ENCODE peak calls at places on chromosome 7, in five cellular contexts. J, B, C, U and M are unnamed samples.

GRCh38 chr7:104931181-104931781 is 82.7 kb upstream of the KMT2E start:
- DNase-seq in C (no peak), B (no peak), J (no peak), U (no peak), M (no peak)

GRCh38 chr7:16347461-16348192 is 73.7 kb downstream of the CRPPA start:
- DNase-seq in J (peak), C (no peak), U (no peak), B (no peak), M (no peak)

GRCh38 chr7:157152391-157152937 is 13.7 kb downstream of the UBE3C start:
- DNase-seq in U (no peak), B (no peak), J (no peak), C (no peak), M (no peak)

GRCh38 chr7:89001306-89001705 is 205.8 kb upstream of the TEX47 start:
- DNase-seq in U (no peak), C (no peak), B (no peak), J (no peak), M (no peak)

GRCh38 chr7:105336009-105336408 is 52.7 kb downstream of the SRPK2 start:
- DNase-seq in B (no peak), J (no peak), C (no peak), U (no peak), M (no peak)

GRCh38 chr7:157690058-157690832 is 353.4 kb downstream of the DNAJB6 start:
- DNase-seq in C (peak), B (no peak), U (no peak), J (no peak), M (peak)

GRCh38 chr7:73451780-73452398 is 18.3 kb downstream of the FZD9 start:
- DNase-seq in B (no peak), U (no peak), J (no peak), C (no peak), M (no peak)

GRCh38 chr7:1641173-1641572 is 28.9 kb upstream of the ELFN1 start:
- DNase-seq in C (no peak), J (no peak), U (no peak), B (peak), M (no peak)

GRCh38 chr7:128831994-128832879 is 2.0 kb downstream of the FLNC start:
- DNase-seq in U (no peak), J (no peak), B (no peak), C (no peak), M (no peak)

GRCh38 chr7:2403718-2404648 is 572 bp downstream of the CHST12 start:
- DNase-seq in C (no peak), B (no peak), J (no peak), U (peak), M (peak)

DNA sequence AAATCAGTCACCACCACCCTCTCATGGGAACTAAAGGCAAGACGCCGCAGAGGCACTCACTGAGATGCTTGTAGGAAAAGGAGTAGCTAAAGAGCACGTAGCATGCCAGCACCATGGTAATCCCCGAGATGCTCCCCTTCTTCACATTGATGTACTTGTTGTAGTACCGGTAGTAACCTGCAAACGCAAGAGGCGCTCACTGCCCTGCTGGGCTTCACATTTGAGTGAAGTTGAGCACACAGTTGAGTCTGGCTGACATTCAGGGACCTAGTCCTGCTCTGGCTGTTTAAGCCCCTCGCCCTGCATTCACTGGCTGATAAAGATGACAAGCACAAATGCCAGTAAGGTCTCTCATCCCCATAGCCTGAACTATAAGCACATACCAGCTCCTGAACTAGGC is 6.9 kb downstream of the ATP5MF start:
- DNase-seq in B (no peak), C (no peak), U (no peak), J (no peak), M (no peak)
- TF ChIP-seq CTCF in B (no peak), C (no peak), U (no peak), J (peak), M (peak)

DNA sequence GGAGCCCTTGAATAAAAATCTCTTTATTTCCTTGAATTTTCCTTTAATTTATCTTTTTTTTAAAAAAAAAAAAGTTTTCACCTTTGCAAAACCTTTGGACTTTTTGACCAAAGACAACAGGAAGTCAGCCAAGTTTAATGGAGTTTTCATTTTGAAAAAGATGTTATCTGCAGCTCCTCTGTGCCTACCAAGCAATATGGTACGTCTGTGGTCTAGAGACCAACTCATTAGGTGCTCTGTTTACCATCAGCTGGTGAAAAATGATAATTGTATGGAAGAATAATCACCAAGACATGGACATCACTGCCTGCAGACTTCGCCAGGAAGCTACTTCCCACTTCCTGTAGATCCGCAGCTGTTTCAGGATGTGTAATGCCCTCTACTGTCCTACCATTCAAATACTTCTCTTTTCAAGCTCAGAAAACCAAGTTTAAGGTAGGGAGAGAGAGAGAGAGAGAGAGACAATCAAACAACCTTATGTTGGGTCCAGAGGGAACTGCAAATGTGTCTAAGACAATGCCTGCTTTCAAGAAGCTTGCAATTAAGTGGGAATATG is 18.7 kb downstream of the PLXNA4 start:
- DNase-seq in C (no peak), B (no peak), J (no peak), U (no peak), M (no peak)
- TF ChIP-seq CTCF in C (no peak), B (no peak), J (no peak), U (no peak), M (peak)

DNA sequence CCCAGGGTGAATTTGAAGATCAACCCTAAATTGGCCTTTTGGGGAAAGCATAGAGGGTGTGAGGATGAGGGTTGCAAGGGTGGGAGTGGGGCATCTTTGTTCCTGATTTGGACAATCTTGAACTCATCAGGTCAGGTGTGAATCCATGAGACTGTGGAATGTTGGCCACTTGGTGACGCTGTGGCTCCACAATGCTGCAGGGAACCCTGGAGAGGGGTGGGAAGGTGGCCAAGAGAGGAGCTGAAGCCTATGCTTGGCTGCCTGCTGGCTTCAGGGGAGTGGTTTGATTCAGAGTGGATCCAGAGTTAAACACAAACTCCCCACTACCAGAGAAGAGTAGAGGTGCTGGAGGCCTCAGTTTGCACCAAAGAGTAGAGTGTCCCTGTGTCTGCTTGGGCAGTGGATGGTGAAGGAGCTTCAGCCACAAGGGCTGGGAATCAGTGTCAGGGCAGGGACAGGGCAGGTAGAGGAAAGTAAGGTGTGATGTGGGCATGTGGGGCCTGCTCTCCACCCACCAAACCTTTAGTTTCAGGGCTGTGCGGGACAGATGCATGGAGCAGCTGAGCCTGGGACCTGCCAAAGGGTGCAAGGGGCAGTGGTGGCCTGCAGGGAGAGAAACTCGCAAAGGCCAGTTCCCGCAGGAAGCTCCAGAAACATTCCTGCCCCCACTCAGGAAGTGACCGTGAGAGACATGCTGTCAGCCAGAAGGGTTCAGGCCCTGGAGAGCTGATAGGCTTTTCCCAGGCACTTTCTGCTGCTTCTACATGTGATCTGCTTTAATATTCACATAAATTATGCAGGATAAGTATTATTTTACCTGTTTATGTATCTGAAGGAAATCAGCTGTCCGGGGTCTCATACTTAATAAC is 81.0 kb upstream of the PRSS58 start:
- DNase-seq in B (no peak), U (peak), J (no peak), C (no peak), M (no peak)
- TF ChIP-seq CTCF in B (no peak), U (peak), J (peak), C (no peak), M (peak)

GRCh38 chr7:54355842-54356241 is 186.3 kb upstream of the VSTM2A start:
- DNase-seq in U (no peak), C (no peak), B (no peak), J (no peak), M (no peak)
- TF ChIP-seq CTCF in U (no peak), C (no peak), B (no peak), J (no peak), M (no peak)